ENCODE peak calls at places on chromosomes 16 and 17, in four cellular contexts. A, I, P and N are unnamed samples.

GRCh38 chr17:66661411-66661843 is 173.5 kb upstream of the CACNG5 start:
- DNase-seq in A (no peak), I (no peak), P (no peak), N (peak)

GRCh38 chr16:9371713-9372448 is 280.4 kb downstream of the HAPSTR1 start:
- DNase-seq in A (no peak), I (no peak), P (no peak), N (no peak)

GRCh38 chr17:2595200-2595599 is 1.7 kb downstream of the PAFAH1B1 start:
- DNase-seq in A (no peak), I (no peak), P (no peak), N (no peak)

GRCh38 chr17:27506348-27507218 is 50.3 kb downstream of the KSR1 start:
- DNase-seq in A (peak), I (no peak), P (peak), N (no peak)

GRCh38 chr17:63701477-63702222 is 1.7 kb upstream of the LIMD2 start:
- DNase-seq in A (peak), I (peak), P (peak), N (no peak)

GRCh38 chr17:3683054-3683511 is 12.9 kb downstream of the P2RX5 start:
- DNase-seq in A (peak), I (no peak), P (peak), N (no peak)

GRCh38 chr17:5837055-5837491 is 233.1 kb upstream of the WSCD1 start:
- DNase-seq in A (no peak), I (no peak), P (no peak), N (peak)

GRCh38 chr17:77864234-77865108 is 94.0 kb upstream of the TNRC6C start:
- DNase-seq in A (no peak), I (no peak), P (no peak), N (no peak)

GRCh38 chr16:27461483-27462171 is 59.7 kb downstream of the IL21R start:
- DNase-seq in A (no peak), I (no peak), P (no peak), N (no peak)

GRCh38 chr17:76523084-76524037 is 14.1 kb downstream of the CYGB start:
- DNase-seq in A (peak), I (peak), P (peak), N (no peak)

GRCh38 chr17:13311301-13311700 is 290.4 kb downstream of the HS3ST3A1 start:
- DNase-seq in A (no peak), I (no peak), P (no peak), N (no peak)